ENCODE peak calls at places on chromosomes 1 and 21, in ten cellular contexts. X, Z, U, P, B, R, F, H, Q and A are unnamed samples.

GRCh38 chr1:3910769-3911520 is 10.9 kb upstream of the C1orf174 start:
- DNase-seq in U (peak; percentile 78), Z (peak; percentile 88), B (peak; percentile 92), R (peak; percentile 65), X (peak; percentile 58), P (peak; percentile 88), Q (no peak), F (no peak), H (peak; percentile 76), A (peak; percentile 57)

GRCh38 chr21:19402870-19403269 is 999.3 kb upstream of the TMPRSS15 start:
- DNase-seq in R (no peak), B (no peak), H (no peak), U (no peak), X (no peak), P (no peak), F (no peak), Z (no peak), Q (no peak), A (no peak)

GRCh38 chr1:1069061-1069710 is 4.9 kb downstream of the RNF223 start:
- DNase-seq in Z (peak; percentile 95), Q (peak; percentile 25), U (peak; percentile 82), X (peak; percentile 57), B (peak; percentile 98), F (peak; percentile 10), P (peak; percentile 82), H (peak; percentile 90), R (peak; percentile 62), A (peak; percentile 86)

GRCh38 chr1:200242379-200243041 is 167.3 kb downstream of the ZNF281 start:
- DNase-seq in H (no peak), U (peak; percentile 66), Z (peak; percentile 39), R (no peak), P (peak; percentile 85), X (peak; percentile 19), F (no peak), Q (no peak), B (no peak), A (no peak)

GRCh38 chr1:165434264-165434663 is 10.7 kb downstream of the RXRG start:
- DNase-seq in Z (no peak), Q (no peak), U (no peak), B (no peak), X (no peak), R (no peak), H (no peak), P (peak; percentile 27), F (no peak), A (no peak)

GRCh38 chr1:58618303-58618702 is 41.3 kb upstream of the TACSTD2 start:
- DNase-seq in Q (no peak), X (peak; percentile 97), B (no peak), R (no peak), P (no peak), H (no peak), Z (no peak), U (no peak), F (no peak), A (no peak)

GRCh38 chr1:117674521-117675400 is 68.9 kb downstream of the TENT5C start:
- DNase-seq in U (peak; percentile 38), P (no peak), Q (no peak), H (no peak), X (peak; percentile 36), R (no peak), Z (peak; percentile 27), F (no peak), B (no peak), A (no peak)

GRCh38 chr1:201543871-201544521 is 5.1 kb downstream of the NAV1 start:
- DNase-seq in Z (no peak), Q (no peak), U (no peak), F (no peak), B (no peak), P (no peak), R (no peak), H (no peak), X (peak; percentile 64), A (no peak)

GRCh38 chr21:46153259-46154154 is 1.9 kb downstream of the FTCD start:
- DNase-seq in Z (peak; percentile 84), U (peak; percentile 72), R (peak; percentile 55), B (peak; percentile 89), F (peak; percentile 6), P (peak; percentile 54), Q (no peak), H (peak; percentile 52), X (peak; percentile 38), A (no peak)